ENCODE peak calls at places on chromosome 1, in six cellular contexts. One of them, this sample, is unnamed.

GRCh38 chr1:203146042-203146369 is 18.5 kb downstream of the ADORA1 start:
- DNase-seq in adrenal gland: no peak
- DNase-seq in hepatic stellate cell: no peak
- DNase-seq in fibroblast of the aortic adventitia: no peak
- DNase-seq in HEK293T: no peak
- DNase-seq in NCI-H82: no peak
- DNase-seq in this sample: no peak

GRCh38 chr1:40257313-40257687 is 736 bp upstream of the ZMPSTE24 start:
- DNase-seq in adrenal gland: peak; percentile 58
- DNase-seq in hepatic stellate cell: no peak
- DNase-seq in fibroblast of the aortic adventitia: no peak
- DNase-seq in HEK293T: no peak
- DNase-seq in NCI-H82: no peak
- DNase-seq in this sample: peak; percentile 97

GRCh38 chr1:54218883-54219687 is 19.1 kb downstream of the MRPL37 start:
- DNase-seq in adrenal gland: peak; percentile 74
- DNase-seq in hepatic stellate cell: no peak
- DNase-seq in fibroblast of the aortic adventitia: peak; percentile 20
- DNase-seq in HEK293T: no peak
- DNase-seq in NCI-H82: peak; percentile 41
- DNase-seq in this sample: no peak

GRCh38 chr1:228108742-228109072 is 392 bp downstream of the MRPL55 start:
- DNase-seq in adrenal gland: no peak
- DNase-seq in hepatic stellate cell: no peak
- DNase-seq in fibroblast of the aortic adventitia: no peak
- DNase-seq in HEK293T: no peak
- DNase-seq in NCI-H82: no peak
- DNase-seq in this sample: no peak

GRCh38 chr1:8524637-8525157 is 206.8 kb downstream of the SLC45A1 start:
- DNase-seq in adrenal gland: no peak
- DNase-seq in hepatic stellate cell: no peak
- DNase-seq in fibroblast of the aortic adventitia: peak; percentile 25
- DNase-seq in HEK293T: no peak
- DNase-seq in NCI-H82: no peak
- DNase-seq in this sample: no peak

GRCh38 chr1:1358433-1359201 is at the start of gene MXRA8:
- DNase-seq in adrenal gland: no peak
- DNase-seq in hepatic stellate cell: peak; percentile 92
- DNase-seq in fibroblast of the aortic adventitia: peak; percentile 96
- DNase-seq in HEK293T: no peak
- DNase-seq in NCI-H82: peak; percentile 96
- DNase-seq in this sample: no peak

GRCh38 chr1:26970810-26971209 is 10.5 kb upstream of the KDF1 start:
- DNase-seq in adrenal gland: no peak
- DNase-seq in hepatic stellate cell: no peak
- DNase-seq in fibroblast of the aortic adventitia: peak; percentile 35
- DNase-seq in HEK293T: no peak
- DNase-seq in NCI-H82: peak; percentile 64
- DNase-seq in this sample: no peak

GRCh38 chr1:234554478-234555311 is 55.3 kb downstream of the IRF2BP2 start:
- DNase-seq in adrenal gland: no peak
- DNase-seq in hepatic stellate cell: no peak
- DNase-seq in fibroblast of the aortic adventitia: no peak
- DNase-seq in HEK293T: peak; percentile 56
- DNase-seq in NCI-H82: peak; percentile 45
- DNase-seq in this sample: peak; percentile 87

GRCh38 chr1:3071507-3072177 is 2.6 kb downstream of the PRDM16 start:
- DNase-seq in adrenal gland: no peak
- DNase-seq in hepatic stellate cell: no peak
- DNase-seq in fibroblast of the aortic adventitia: no peak
- DNase-seq in HEK293T: no peak
- DNase-seq in NCI-H82: no peak
- DNase-seq in this sample: no peak

GRCh38 chr1:201400257-201401230 is 1.4 kb upstream of the LAD1 start:
- DNase-seq in adrenal gland: no peak
- DNase-seq in hepatic stellate cell: no peak
- DNase-seq in fibroblast of the aortic adventitia: no peak
- DNase-seq in HEK293T: no peak
- DNase-seq in NCI-H82: no peak
- DNase-seq in this sample: no peak

GRCh38 chr1:1086911-1087341 is 12.8 kb upstream of the RNF223 start:
- DNase-seq in adrenal gland: no peak
- DNase-seq in hepatic stellate cell: no peak
- DNase-seq in fibroblast of the aortic adventitia: no peak
- DNase-seq in HEK293T: no peak
- DNase-seq in NCI-H82: no peak
- DNase-seq in this sample: no peak

GRCh38 chr1:236535656-236536293 is 12.0 kb downstream of the LGALS8 start:
- DNase-seq in adrenal gland: no peak
- DNase-seq in hepatic stellate cell: no peak
- DNase-seq in fibroblast of the aortic adventitia: no peak
- DNase-seq in HEK293T: no peak
- DNase-seq in NCI-H82: peak; percentile 50
- DNase-seq in this sample: peak; percentile 73

GRCh38 chr1:230807029-230807428 is 59.8 kb downstream of the CAPN9 start:
- DNase-seq in adrenal gland: peak; percentile 57
- DNase-seq in hepatic stellate cell: no peak
- DNase-seq in fibroblast of the aortic adventitia: no peak
- DNase-seq in HEK293T: no peak
- DNase-seq in NCI-H82: no peak
- DNase-seq in this sample: no peak

GRCh38 chr1:70509996-70510876 is 99.2 kb downstream of the CTH start:
- DNase-seq in adrenal gland: no peak
- DNase-seq in hepatic stellate cell: peak; percentile 60
- DNase-seq in fibroblast of the aortic adventitia: peak; percentile 98
- DNase-seq in HEK293T: peak; percentile 77
- DNase-seq in NCI-H82: peak; percentile 85
- DNase-seq in this sample: peak; percentile 62

GRCh38 chr1:171210355-171210754 is 25.3 kb downstream of the FMO2 start:
- DNase-seq in adrenal gland: no peak
- DNase-seq in hepatic stellate cell: no peak
- DNase-seq in fibroblast of the aortic adventitia: peak; percentile 63
- DNase-seq in HEK293T: no peak
- DNase-seq in NCI-H82: no peak
- DNase-seq in this sample: no peak

GRCh38 chr1:246035060-246035531 is 472.0 kb downstream of the SMYD3 start:
- DNase-seq in adrenal gland: no peak
- DNase-seq in hepatic stellate cell: peak; percentile 26
- DNase-seq in fibroblast of the aortic adventitia: no peak
- DNase-seq in HEK293T: no peak
- DNase-seq in NCI-H82: no peak
- DNase-seq in this sample: no peak